ENCODE peak calls at places on chromosomes 2 and 18, in nine cellular contexts. N is activated T-cell treated with anti-CD3 and anti-CD28 coated beads, Interleukin-2, amount 50 U/mL, for 24 hours; C is activated naive CD4-positive, alpha-beta T cell treated with anti-CD3 and anti-CD28 coated beads for 36 hours; L is EL; P is DMS 273 treated with DMSO at 0.1 percent for 48 hours; Y is mesendoderm; H is activated CD8-positive, alpha-beta memory T cell treated with anti-CD3 and anti-CD28 coated beads, Interleukin-2, amount 50 U/mL, for 4 hours; K is brain microvascular endothelial cell; T is cerebellum. D is an unnamed sample.

GRCh38 chr2:195647302-195647701 is 9.7 kb upstream of the SLC39A10 start:
- DNase-seq in P (no peak), Y (no peak), L (no peak), K (no peak), C (no peak), N (no peak), H (no peak), T (no peak), D (no peak)

GRCh38 chr2:30239308-30240161 is 8.2 kb downstream of the LBH start:
- DNase-seq in K (peak; percentile 52), N (peak; percentile 83), L (peak; percentile 60), T (no peak), H (peak; percentile 72), Y (peak; percentile 89), C (peak; percentile 86), P (no peak), D (peak; percentile 69)

GRCh38 chr18:11994708-11995444 is 13.6 kb downstream of the IMPA2 start:
- DNase-seq in P (no peak), L (peak; percentile 16), K (no peak), T (no peak), Y (peak; percentile 92), C (no peak), H (no peak), N (no peak), D (no peak)

GRCh38 chr2:8636691-8637636 is 44.9 kb upstream of the ID2 start:
- DNase-seq in C (no peak), T (no peak), L (peak; percentile 68), N (no peak), K (peak; percentile 11), P (no peak), Y (peak; percentile 91), H (no peak), D (peak; percentile 15)

GRCh38 chr18:75592527-75592926 is 165.0 kb upstream of the SMIM21 start:
- DNase-seq in P (no peak), C (no peak), T (no peak), Y (peak; percentile 20), L (no peak), K (no peak), H (no peak), N (no peak), D (no peak)

GRCh38 chr2:40281021-40281940 is 170.6 kb downstream of the SLC8A1 start:
- DNase-seq in C (no peak), N (no peak), H (no peak), T (no peak), L (peak; percentile 87), K (peak; percentile 76), Y (peak; percentile 38), P (no peak), D (no peak)

GRCh38 chr2:224412064-224412921 is 10.4 kb upstream of the FAM124B start:
- DNase-seq in T (no peak), Y (no peak), P (peak; percentile 27), C (no peak), K (peak; percentile 42), H (no peak), L (peak; percentile 66), N (no peak), D (no peak)

GRCh38 chr18:67600181-67600631 is 83.7 kb upstream of the DSEL start:
- DNase-seq in L (peak; percentile 89), T (no peak), K (peak; percentile 91), C (no peak), Y (peak; percentile 45), H (no peak), N (no peak), P (no peak), D (no peak)

GRCh38 chr2:67581751-67582150 is 184.6 kb downstream of the ETAA1 start:
- DNase-seq in H (no peak), K (no peak), Y (peak; percentile 82), L (no peak), N (no peak), C (no peak), T (no peak), P (no peak), D (no peak)

GRCh38 chr18:8620845-8621244 is 11.6 kb downstream of the RAB12 start:
- DNase-seq in T (no peak), P (no peak), K (no peak), L (no peak), H (no peak), Y (no peak), C (no peak), N (no peak), D (no peak)

GRCh38 chr18:13222371-13223281 is 4.1 kb downstream of the LDLRAD4 start:
- DNase-seq in C (no peak), H (no peak), L (no peak), K (no peak), P (peak; percentile 66), T (no peak), Y (no peak), N (no peak), D (no peak)

GRCh38 chr2:27954771-27955384 is 64.3 kb downstream of the BABAM2 start:
- DNase-seq in H (peak; percentile 27), Y (no peak), C (peak; percentile 68), T (no peak), N (no peak), K (peak; percentile 83), P (peak; percentile 85), L (peak; percentile 98), D (no peak)

GRCh38 chr2:636649-637405 is 40.4 kb downstream of the TMEM18 start:
- DNase-seq in N (peak; percentile 77), Y (peak; percentile 79), T (peak; percentile 77), L (peak; percentile 60), C (peak; percentile 69), K (peak; percentile 58), H (peak; percentile 55), P (no peak), D (peak; percentile 72)

GRCh38 chr18:3538456-3538855 is 88.5 kb downstream of the TGIF1 start:
- DNase-seq in N (no peak), K (no peak), H (no peak), Y (no peak), T (no peak), C (no peak), P (no peak), L (peak; percentile 7), D (peak; percentile 26)

GRCh38 chr2:170345607-170346006 is 167.7 kb downstream of the MYO3B start:
- DNase-seq in P (no peak), T (no peak), K (no peak), H (no peak), Y (no peak), C (no peak), L (no peak), N (no peak), D (no peak)

GRCh38 chr2:102166189-102166845 is 20.5 kb upstream of the IL1RL2 start:
- DNase-seq in L (peak; percentile 56), Y (peak; percentile 57), T (no peak), P (no peak), N (no peak), K (peak; percentile 57), H (no peak), C (peak; percentile 57), D (no peak)

GRCh38 chr2:230537531-230537976 is 121.6 kb downstream of the SP100 start:
- DNase-seq in C (peak; percentile 70), K (no peak), L (no peak), Y (no peak), P (no peak), N (no peak), T (no peak), H (no peak), D (no peak)

GRCh38 chr2:29196792-29197788 is 81.9 kb downstream of the CLIP4 start:
- DNase-seq in P (peak; percentile 15), C (peak; percentile 91), L (peak; percentile 63), K (peak; percentile 47), N (peak; percentile 82), H (peak; percentile 78), Y (peak; percentile 77), T (peak; percentile 13), D (peak; percentile 47)

GRCh38 chr2:66437601-66438497 is 2.9 kb downstream of the MEIS1 start:
- DNase-seq in Y (peak; percentile 50), P (no peak), L (peak; percentile 53), T (no peak), N (no peak), K (no peak), H (no peak), C (no peak), D (no peak)

GRCh38 chr2:174218773-174219172 is 29.6 kb downstream of the OLA1 start:
- DNase-seq in L (no peak), T (no peak), P (no peak), C (no peak), K (no peak), H (no peak), Y (no peak), N (no peak), D (no peak)

GRCh38 chr2:174574657-174575056 is 22.9 kb downstream of the WIPF1 start:
- DNase-seq in C (no peak), T (no peak), N (no peak), Y (no peak), H (no peak), P (peak; percentile 13), K (no peak), L (no peak), D (no peak)

GRCh38 chr2:15094161-15094560 is 461.6 kb downstream of the LRATD1 start:
- DNase-seq in C (no peak), L (no peak), H (no peak), K (no peak), N (no peak), Y (no peak), T (no peak), P (no peak), D (no peak)

GRCh38 chr18:10564975-10565773 is 39.3 kb downstream of the NAPG start:
- DNase-seq in P (no peak), H (no peak), K (no peak), Y (no peak), T (no peak), C (no peak), L (no peak), N (no peak), D (no peak)

GRCh38 chr2:113707106-113707505 is 49.3 kb downstream of the SLC35F5 start:
- DNase-seq in H (no peak), T (no peak), Y (no peak), N (no peak), K (no peak), L (no peak), P (no peak), C (no peak), D (no peak)

GRCh38 chr2:46803911-46804670 is 111.5 kb downstream of the MCFD2 start:
- DNase-seq in P (no peak), T (no peak), H (no peak), Y (no peak), K (peak; percentile 65), C (no peak), L (peak; percentile 88), N (no peak), D (no peak)

GRCh38 chr2:67446504-67446911 is 49.4 kb downstream of the ETAA1 start:
- DNase-seq in T (no peak), P (peak; percentile 33), Y (no peak), N (no peak), C (no peak), K (peak; percentile 33), L (peak; percentile 36), H (no peak), D (no peak)

GRCh38 chr2:40315684-40316083 is 136.2 kb downstream of the SLC8A1 start:
- DNase-seq in P (no peak), K (peak; percentile 20), N (no peak), H (no peak), L (peak; percentile 69), T (no peak), Y (no peak), C (no peak), D (no peak)

GRCh38 chr2:75608684-75609333 is 37.8 kb upstream of the MRPL19 start:
- DNase-seq in K (peak; percentile 53), N (peak; percentile 67), T (peak; percentile 51), L (peak; percentile 51), Y (peak; percentile 73), P (no peak), H (peak; percentile 52), C (peak; percentile 62), D (peak; percentile 64)

GRCh38 chr2:179428659-179429058 is 164.0 kb upstream of the SESTD1 start:
- DNase-seq in H (no peak), Y (peak; percentile 39), N (no peak), P (no peak), K (no peak), C (no peak), T (peak; percentile 13), L (no peak), D (no peak)

GRCh38 chr2:158006961-158007664 is 94.6 kb upstream of the UPP2 start:
- DNase-seq in Y (peak; percentile 71), C (peak; percentile 35), K (no peak), L (no peak), N (no peak), H (no peak), T (no peak), P (peak; percentile 9), D (no peak)

GRCh38 chr2:129707800-129708199 is 271.7 kb upstream of the RAB6C start:
- DNase-seq in P (no peak), T (no peak), H (no peak), C (no peak), N (no peak), Y (no peak), L (no peak), K (no peak), D (no peak)